ENCODE peak calls at places on chromosomes 12 and 14, in seven cellular contexts. N, V, Z, I, L, D and U are unnamed samples.

GRCh38 chr14:89365071-89365801 is 51.8 kb downstream of the FOXN3 start:
- DNase-seq in N (no peak), V (no peak), Z (no peak), I (peak), L (no peak), D (no peak), U (no peak)

GRCh38 chr12:87427770-87428169 is 601.4 kb downstream of the C12orf50 start:
- DNase-seq in N (no peak), V (no peak), Z (no peak), I (no peak), L (no peak), D (no peak), U (no peak)

GRCh38 chr12:27460471-27460978 is 14.0 kb downstream of the SMCO2 start:
- DNase-seq in N (no peak), V (no peak), Z (no peak), I (peak), L (no peak), D (no peak), U (no peak)

GRCh38 chr12:64145226-64145625 is 76.9 kb downstream of the KICS2 start:
- DNase-seq in N (no peak), V (no peak), Z (no peak), I (no peak), L (no peak), D (no peak), U (no peak)

GRCh38 chr12:58105225-58106119 is 164.1 kb downstream of the ATP23 start:
- DNase-seq in N (no peak), V (no peak), Z (no peak), I (no peak), L (no peak), D (no peak), U (peak)

GRCh38 chr14:93133476-93133875 is 17.8 kb upstream of the ITPK1 start:
- DNase-seq in N (no peak), V (no peak), Z (no peak), I (no peak), L (no peak), D (no peak), U (no peak)

GRCh38 chr14:60093088-60093487 is 1.4 kb downstream of the PCNX4 start:
- DNase-seq in N (no peak), V (no peak), Z (no peak), I (no peak), L (no peak), D (no peak), U (no peak)

GRCh38 chr14:49408187-49408963 is 177.8 kb downstream of the RPS29 start:
- DNase-seq in N (no peak), V (no peak), Z (no peak), I (no peak), L (no peak), D (no peak), U (no peak)

GRCh38 chr12:50690923-50691322 is 73.0 kb upstream of the ATF1 start:
- DNase-seq in N (no peak), V (peak), Z (no peak), I (no peak), L (no peak), D (no peak), U (no peak)

GRCh38 chr12:119151445-119151844 is 27.3 kb upstream of the HSPB8 start:
- DNase-seq in N (no peak), V (no peak), Z (no peak), I (no peak), L (no peak), D (no peak), U (no peak)
- TF ChIP-seq JUND in N (no peak), V (no peak), Z (no peak), I (no peak), L (no peak), D (no peak), U (no peak)

GRCh38 chr12:3464561-3464960 is 26.4 kb upstream of the PRMT8 start:
- DNase-seq in N (peak), V (no peak), Z (no peak), I (no peak), L (peak), D (no peak), U (no peak)
- TF ChIP-seq JUND in N (no peak), V (no peak), Z (no peak), I (no peak), L (no peak), D (no peak), U (no peak)

DNA sequence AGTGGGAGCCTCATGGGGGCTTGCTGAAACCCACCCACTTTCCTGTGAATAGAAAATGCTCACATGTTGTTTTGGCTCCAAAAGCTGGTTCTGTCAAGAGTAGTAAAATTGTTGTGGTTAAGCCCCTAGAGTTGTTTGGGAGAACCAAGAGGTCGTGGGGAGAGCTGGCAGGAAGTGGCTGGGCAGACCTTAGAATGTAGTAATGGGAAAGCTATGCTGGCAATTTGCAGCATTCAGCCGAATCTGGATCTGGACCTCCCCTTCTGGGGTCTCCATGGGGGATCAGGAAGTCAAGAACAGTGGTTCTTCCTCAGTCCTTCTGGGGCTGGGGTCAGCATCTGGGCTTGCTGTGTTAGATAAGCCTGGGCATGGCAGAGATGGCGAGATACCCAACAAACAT is 150.6 kb upstream of the TBX3 start:
- DNase-seq in N (no peak), V (no peak), Z (no peak), I (no peak), L (no peak), D (no peak), U (no peak)
- TF ChIP-seq JUND in N (no peak), V (no peak), Z (no peak), I (no peak), L (no peak), D (no peak), U (no peak)

GRCh38 chr12:9951026-9951652 is 19.0 kb upstream of the CLEC2A start:
- DNase-seq in N (no peak), V (no peak), Z (no peak), I (peak), L (no peak), D (no peak), U (no peak)
- TF ChIP-seq JUND in N (no peak), V (no peak), Z (no peak), I (no peak), L (no peak), D (no peak), U (no peak)

GRCh38 chr14:94770815-94771190 is 890 bp upstream of the GSC start:
- DNase-seq in N (no peak), V (no peak), Z (no peak), I (no peak), L (no peak), D (no peak), U (no peak)
- TF ChIP-seq JUND in N (no peak), V (no peak), Z (no peak), I (no peak), L (no peak), D (no peak), U (no peak)

GRCh38 chr14:81127785-81128184 is 93.0 kb downstream of the GTF2A1 start:
- DNase-seq in N (no peak), V (no peak), Z (no peak), I (no peak), L (no peak), D (no peak), U (no peak)

GRCh38 chr14:81125536-81125935 is 95.2 kb downstream of the GTF2A1 start:
- DNase-seq in N (no peak), V (no peak), Z (no peak), I (no peak), L (no peak), D (no peak), U (no peak)

GRCh38 chr14:81132492-81132891 is 88.3 kb downstream of the GTF2A1 start:
- DNase-seq in N (no peak), V (no peak), Z (no peak), I (no peak), L (no peak), D (no peak), U (no peak)

GRCh38 chr14:81129242-81129641 is 91.5 kb downstream of the GTF2A1 start:
- DNase-seq in N (no peak), V (no peak), Z (no peak), I (no peak), L (no peak), D (no peak), U (no peak)
- TF ChIP-seq JUND in N (no peak), V (no peak), Z (no peak), I (no peak), L (no peak), D (no peak), U (no peak)